ENCODE peak calls at places on chromosomes 16 and 17, in eight cellular contexts. One of them, this sample, is unnamed.
A peak's percentile ranks its signal among the peaks of the same experiment; 100 is the strongest.

GRCh38 chr16:50522324-50522723 is 25.9 kb upstream of the NKD1 start:
- DNase-seq in left ventricle myocardium inferior: no peak
- DNase-seq in H9: peak; percentile 3
- DNase-seq in neural progenitor cell: no peak
- DNase-seq in A673: no peak
- DNase-seq in mucosa of descending colon: no peak
- DNase-seq in iPS DF 6.9: no peak
- DNase-seq in AG04450: no peak
- DNase-seq in this sample: no peak

GRCh38 chr17:76626442-76626841 is 17.1 kb downstream of the ST6GALNAC1 start:
- DNase-seq in AG04450: no peak
- DNase-seq in iPS DF 6.9: no peak
- DNase-seq in A673: no peak
- DNase-seq in H9: no peak
- DNase-seq in neural progenitor cell: no peak
- DNase-seq in mucosa of descending colon: no peak
- DNase-seq in left ventricle myocardium inferior: no peak
- DNase-seq in this sample: no peak

GRCh38 chr17:29982991-29983390 is 41.6 kb downstream of the EFCAB5 start:
- DNase-seq in left ventricle myocardium inferior: no peak
- DNase-seq in neural progenitor cell: no peak
- DNase-seq in H9: no peak
- DNase-seq in iPS DF 6.9: no peak
- DNase-seq in mucosa of descending colon: no peak
- DNase-seq in A673: no peak
- DNase-seq in AG04450: no peak
- DNase-seq in this sample: no peak

GRCh38 chr17:74852237-74853047 is 7.2 kb downstream of the GRIN2C start:
- DNase-seq in AG04450: no peak
- DNase-seq in neural progenitor cell: peak; percentile 93
- DNase-seq in H9: peak; percentile 98
- DNase-seq in A673: no peak
- DNase-seq in left ventricle myocardium inferior: no peak
- DNase-seq in mucosa of descending colon: peak; percentile 48
- DNase-seq in iPS DF 6.9: peak; percentile 75
- DNase-seq in this sample: peak; percentile 53

GRCh38 chr16:51538707-51539604 is 387.9 kb upstream of the SALL1 start:
- DNase-seq in A673: peak; percentile 95
- DNase-seq in neural progenitor cell: peak; percentile 36
- DNase-seq in AG04450: peak; percentile 67
- DNase-seq in left ventricle myocardium inferior: no peak
- DNase-seq in mucosa of descending colon: peak; percentile 9
- DNase-seq in H9: no peak
- DNase-seq in iPS DF 6.9: no peak
- DNase-seq in this sample: no peak

GRCh38 chr17:1362964-1363363 is 37.1 kb downstream of the YWHAE start:
- DNase-seq in mucosa of descending colon: peak; percentile 44
- DNase-seq in iPS DF 6.9: no peak
- DNase-seq in H9: no peak
- DNase-seq in AG04450: no peak
- DNase-seq in A673: no peak
- DNase-seq in neural progenitor cell: no peak
- DNase-seq in left ventricle myocardium inferior: no peak
- DNase-seq in this sample: no peak

GRCh38 chr16:25023541-25023940 is 8.4 kb upstream of the ARHGAP17 start:
- DNase-seq in iPS DF 6.9: no peak
- DNase-seq in AG04450: no peak
- DNase-seq in A673: no peak
- DNase-seq in neural progenitor cell: no peak
- DNase-seq in left ventricle myocardium inferior: no peak
- DNase-seq in H9: no peak
- DNase-seq in mucosa of descending colon: no peak
- DNase-seq in this sample: no peak

GRCh38 chr17:31788956-31789355 is 70.1 kb downstream of the COPRS start:
- DNase-seq in H9: no peak
- DNase-seq in iPS DF 6.9: no peak
- DNase-seq in neural progenitor cell: no peak
- DNase-seq in mucosa of descending colon: no peak
- DNase-seq in A673: no peak
- DNase-seq in AG04450: peak; percentile 24
- DNase-seq in left ventricle myocardium inferior: no peak
- DNase-seq in this sample: no peak

GRCh38 chr17:20291076-20291475 is 176.3 kb downstream of the LGALS9B start:
- DNase-seq in neural progenitor cell: no peak
- DNase-seq in left ventricle myocardium inferior: no peak
- DNase-seq in AG04450: no peak
- DNase-seq in A673: no peak
- DNase-seq in iPS DF 6.9: no peak
- DNase-seq in mucosa of descending colon: no peak
- DNase-seq in H9: no peak
- DNase-seq in this sample: no peak

GRCh38 chr16:31427441-31428276 is 501 bp downstream of the COX6A2 start:
- DNase-seq in AG04450: no peak
- DNase-seq in iPS DF 6.9: no peak
- DNase-seq in mucosa of descending colon: peak; percentile 53
- DNase-seq in neural progenitor cell: no peak
- DNase-seq in A673: peak; percentile 26
- DNase-seq in H9: peak; percentile 45
- DNase-seq in left ventricle myocardium inferior: peak; percentile 70
- DNase-seq in this sample: peak; percentile 47

GRCh38 chr17:50842506-50843149 is 7.2 kb downstream of the WFIKKN2 start:
- DNase-seq in H9: peak; percentile 32
- DNase-seq in iPS DF 6.9: no peak
- DNase-seq in left ventricle myocardium inferior: no peak
- DNase-seq in A673: no peak
- DNase-seq in AG04450: no peak
- DNase-seq in neural progenitor cell: no peak
- DNase-seq in mucosa of descending colon: no peak
- DNase-seq in this sample: no peak

GRCh38 chr16:35692824-35693223 is 2233.4 kb downstream of the TP53TG3F start:
- DNase-seq in A673: no peak
- DNase-seq in neural progenitor cell: no peak
- DNase-seq in H9: no peak
- DNase-seq in mucosa of descending colon: no peak
- DNase-seq in left ventricle myocardium inferior: no peak
- DNase-seq in iPS DF 6.9: no peak
- DNase-seq in AG04450: no peak
- DNase-seq in this sample: no peak

GRCh38 chr16:35689764-35690163 is 2230.4 kb downstream of the TP53TG3F start:
- DNase-seq in mucosa of descending colon: no peak
- DNase-seq in neural progenitor cell: no peak
- DNase-seq in AG04450: no peak
- DNase-seq in H9: no peak
- DNase-seq in iPS DF 6.9: no peak
- DNase-seq in left ventricle myocardium inferior: no peak
- DNase-seq in A673: no peak
- DNase-seq in this sample: no peak

GRCh38 chr16:35687781-35688180 is 2228.4 kb downstream of the TP53TG3F start:
- DNase-seq in left ventricle myocardium inferior: no peak
- DNase-seq in AG04450: no peak
- DNase-seq in iPS DF 6.9: no peak
- DNase-seq in A673: no peak
- DNase-seq in H9: no peak
- DNase-seq in neural progenitor cell: no peak
- DNase-seq in mucosa of descending colon: no peak
- DNase-seq in this sample: no peak

GRCh38 chr16:35690413-35690812 is 2231.0 kb downstream of the TP53TG3F start:
- DNase-seq in A673: no peak
- DNase-seq in AG04450: no peak
- DNase-seq in iPS DF 6.9: no peak
- DNase-seq in H9: no peak
- DNase-seq in mucosa of descending colon: no peak
- DNase-seq in left ventricle myocardium inferior: no peak
- DNase-seq in neural progenitor cell: no peak
- DNase-seq in this sample: no peak

DNA sequence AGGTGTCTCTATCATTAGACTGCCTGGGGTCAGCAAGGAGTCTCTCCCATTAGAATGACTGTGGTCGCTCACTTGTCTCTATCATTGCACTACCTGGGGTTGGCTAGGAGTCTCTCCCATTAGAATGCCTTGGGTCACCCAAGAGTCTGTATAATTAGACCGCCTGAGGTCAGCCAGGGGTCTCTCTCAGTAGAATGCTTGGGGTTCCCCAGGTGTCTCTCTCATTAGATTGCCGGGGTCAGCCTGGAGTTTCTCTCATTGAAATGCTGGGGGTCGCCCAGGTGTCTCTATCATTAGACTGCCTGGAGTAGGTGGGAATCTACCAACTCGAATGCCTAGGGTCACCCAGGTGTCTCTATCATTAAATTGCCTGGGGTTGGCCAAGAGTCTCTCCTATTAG is 2231.6 kb downstream of the TP53TG3F start:
- DNase-seq in AG04450: no peak
- DNase-seq in left ventricle myocardium inferior: no peak
- DNase-seq in mucosa of descending colon: no peak
- DNase-seq in iPS DF 6.9: no peak
- DNase-seq in neural progenitor cell: no peak
- DNase-seq in A673: no peak
- DNase-seq in H9: no peak
- DNase-seq in this sample: no peak
- H3K9me3 ChIP-seq in AG04450: peaks cover 52% of the 10 kb centered on the region
- H3K9me3 ChIP-seq in left ventricle myocardium inferior: peaks cover 68% of the 10 kb centered on the region
- H3K9me3 ChIP-seq in mucosa of descending colon: peaks cover 98% of the 10 kb centered on the region
- H3K9me3 ChIP-seq in iPS DF 6.9: peaks cover 3% of the 10 kb centered on the region
- H3K9me3 ChIP-seq in neural progenitor cell: peaks cover 4% of the 10 kb centered on the region
- H3K9me3 ChIP-seq in A673: peaks cover 54% of the 10 kb centered on the region
- H3K9me3 ChIP-seq in H9: peaks cover 94% of the 10 kb centered on the region
- H3K9me3 ChIP-seq in this sample: peaks cover 3% of the 10 kb centered on the region

DNA sequence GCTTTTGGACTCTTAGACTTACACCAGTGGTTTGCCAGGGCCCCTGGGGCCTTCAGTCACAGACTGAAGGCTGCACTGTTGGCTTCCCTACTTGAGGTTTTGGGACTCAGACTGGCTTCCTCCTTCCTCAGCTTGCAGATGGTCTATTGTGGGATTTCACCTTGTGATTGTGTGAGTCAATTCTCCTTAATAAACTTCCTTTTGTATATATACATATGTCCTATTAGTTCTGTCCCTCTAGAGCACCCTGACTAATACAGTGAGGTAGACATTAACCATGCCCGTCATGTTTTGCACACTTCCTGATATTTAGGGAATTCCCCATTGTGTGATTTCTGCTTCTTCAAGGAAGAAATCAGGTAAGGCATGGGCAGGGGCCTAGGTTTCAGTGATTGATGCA is 147.8 kb upstream of the CA10 start:
- DNase-seq in iPS DF 6.9: no peak
- DNase-seq in mucosa of descending colon: no peak
- DNase-seq in neural progenitor cell: no peak
- DNase-seq in H9: no peak
- DNase-seq in AG04450: no peak
- DNase-seq in A673: no peak
- DNase-seq in left ventricle myocardium inferior: no peak
- DNase-seq in this sample: no peak
- H3K9me3 ChIP-seq in iPS DF 6.9: no peaks in the 10 kb centered on the region
- H3K9me3 ChIP-seq in mucosa of descending colon: no peaks in the 10 kb centered on the region
- H3K9me3 ChIP-seq in neural progenitor cell: no peaks in the 10 kb centered on the region
- H3K9me3 ChIP-seq in H9: no peaks in the 10 kb centered on the region
- H3K9me3 ChIP-seq in AG04450: peaks cover 7% of the 10 kb centered on the region
- H3K9me3 ChIP-seq in A673: no peaks in the 10 kb centered on the region
- H3K9me3 ChIP-seq in left ventricle myocardium inferior: no peaks in the 10 kb centered on the region
- H3K9me3 ChIP-seq in this sample: no peaks in the 10 kb centered on the region

GRCh38 chr16:80954985-80955384 is 51.7 kb downstream of the CMC2 start:
- DNase-seq in neural progenitor cell: no peak
- DNase-seq in left ventricle myocardium inferior: no peak
- DNase-seq in H9: no peak
- DNase-seq in mucosa of descending colon: no peak
- DNase-seq in AG04450: no peak
- DNase-seq in iPS DF 6.9: no peak
- DNase-seq in A673: no peak
- DNase-seq in this sample: no peak

GRCh38 chr16:80962879-80963278 is 43.8 kb downstream of the CMC2 start:
- DNase-seq in mucosa of descending colon: no peak
- DNase-seq in AG04450: no peak
- DNase-seq in H9: no peak
- DNase-seq in left ventricle myocardium inferior: no peak
- DNase-seq in iPS DF 6.9: no peak
- DNase-seq in A673: no peak
- DNase-seq in neural progenitor cell: no peak
- DNase-seq in this sample: no peak

DNA sequence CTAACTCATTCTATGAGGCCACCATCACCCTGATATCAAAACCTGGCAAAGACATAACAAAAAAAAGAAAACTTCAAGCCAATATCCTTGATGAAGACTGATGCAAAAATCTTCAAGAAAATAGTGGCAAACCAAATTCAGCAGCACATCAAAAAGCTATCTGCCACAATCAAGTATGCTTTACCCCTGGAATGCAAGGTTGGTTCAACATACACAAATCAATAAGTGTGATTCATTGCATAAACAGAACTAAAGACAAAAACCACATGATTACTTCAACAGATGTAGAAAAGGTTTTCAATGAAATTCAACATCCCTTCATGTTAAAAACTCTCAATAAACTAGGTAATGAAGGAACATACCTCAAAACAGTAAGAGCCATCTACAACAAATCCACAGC is 48.4 kb downstream of the CMC2 start:
- DNase-seq in iPS DF 6.9: no peak
- DNase-seq in A673: no peak
- DNase-seq in AG04450: no peak
- DNase-seq in left ventricle myocardium inferior: no peak
- DNase-seq in mucosa of descending colon: no peak
- DNase-seq in H9: no peak
- DNase-seq in neural progenitor cell: no peak
- DNase-seq in this sample: no peak
- H3K9me3 ChIP-seq in iPS DF 6.9: no peaks in the 10 kb centered on the region
- H3K9me3 ChIP-seq in A673: peaks cover 22% of the 10 kb centered on the region
- H3K9me3 ChIP-seq in AG04450: no peaks in the 10 kb centered on the region
- H3K9me3 ChIP-seq in left ventricle myocardium inferior: peaks cover 51% of the 10 kb centered on the region
- H3K9me3 ChIP-seq in mucosa of descending colon: peaks cover 32% of the 10 kb centered on the region
- H3K9me3 ChIP-seq in H9: no peaks in the 10 kb centered on the region
- H3K9me3 ChIP-seq in neural progenitor cell: peaks cover 13% of the 10 kb centered on the region
- H3K9me3 ChIP-seq in this sample: peaks cover 7% of the 10 kb centered on the region

DNA sequence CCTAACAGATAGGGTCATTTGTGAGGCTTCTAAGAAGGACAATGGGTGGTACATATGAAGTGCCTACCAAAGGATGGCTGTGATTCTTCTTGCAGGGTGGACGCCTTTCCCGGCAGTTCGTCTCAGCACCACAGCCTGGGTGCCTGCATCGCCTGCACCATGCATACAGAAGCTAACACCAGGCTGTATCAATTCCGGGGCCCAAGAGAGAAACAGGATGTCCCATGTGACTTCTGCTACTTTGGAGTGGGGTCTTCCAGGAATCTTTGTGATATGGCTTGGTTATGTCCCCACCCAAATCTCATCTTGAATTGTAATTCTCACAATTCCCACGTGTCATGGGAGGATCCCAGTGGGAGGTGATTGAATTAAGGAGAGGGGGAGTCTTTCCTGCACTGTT is 251.6 kb upstream of the TNRC6C start:
- DNase-seq in iPS DF 6.9: no peak
- DNase-seq in H9: peak; percentile 11
- DNase-seq in AG04450: no peak
- DNase-seq in left ventricle myocardium inferior: no peak
- DNase-seq in neural progenitor cell: no peak
- DNase-seq in mucosa of descending colon: no peak
- DNase-seq in A673: no peak
- DNase-seq in this sample: no peak
- H3K9me3 ChIP-seq in iPS DF 6.9: peaks cover 5% of the 10 kb centered on the region
- H3K9me3 ChIP-seq in H9: peaks cover 15% of the 10 kb centered on the region
- H3K9me3 ChIP-seq in AG04450: peaks cover 11% of the 10 kb centered on the region
- H3K9me3 ChIP-seq in left ventricle myocardium inferior: peaks cover 37% of the 10 kb centered on the region
- H3K9me3 ChIP-seq in neural progenitor cell: peaks cover 19% of the 10 kb centered on the region
- H3K9me3 ChIP-seq in mucosa of descending colon: peaks cover 21% of the 10 kb centered on the region
- H3K9me3 ChIP-seq in A673: peaks cover 21% of the 10 kb centered on the region
- H3K9me3 ChIP-seq in this sample: peaks cover 5% of the 10 kb centered on the region